ENCODE peak calls at places on chromosomes 13 and 19, in six cellular contexts. N, R, U, C, K and Q are unnamed samples.

GRCh38 chr19:11091343-11092153 is 2.3 kb downstream of the LDLR start:
- DNase-seq in U (peak; percentile 46), R (peak; percentile 30), C (peak; percentile 96), K (peak; percentile 43), N (peak; percentile 60), Q (no peak)

GRCh38 chr13:40452741-40453665 is 213.4 kb downstream of the FOXO1 start:
- DNase-seq in R (no peak), C (no peak), N (no peak), U (no peak), K (no peak), Q (no peak)

GRCh38 chr13:20270163-20270865 is 38.2 kb upstream of the GJB6 start:
- DNase-seq in K (no peak), C (no peak), N (no peak), U (no peak), R (no peak), Q (no peak)

GRCh38 chr13:25143693-25144092 is 28.4 kb downstream of the AMER2 start:
- DNase-seq in U (no peak), N (no peak), K (no peak), C (no peak), R (no peak), Q (no peak)

GRCh38 chr19:40549007-40549708 is 27.5 kb upstream of the SHKBP1 start:
- DNase-seq in N (peak; percentile 83), C (peak; percentile 11), K (peak; percentile 49), R (peak; percentile 84), U (peak; percentile 6), Q (peak; percentile 70)

GRCh38 chr19:3785938-3786824 is at the start of gene MATK:
- DNase-seq in R (peak; percentile 54), N (peak; percentile 38), C (no peak), U (no peak), K (no peak), Q (peak; percentile 43)

GRCh38 chr13:85313761-85314503 is 485.3 kb downstream of the SLITRK6 start:
- DNase-seq in N (no peak), C (no peak), U (no peak), K (peak; percentile 6), R (no peak), Q (no peak)

GRCh38 chr13:21676611-21677021 is 5.7 kb downstream of the FGF9 start:
- DNase-seq in C (no peak), N (peak; percentile 48), U (no peak), K (no peak), R (no peak), Q (peak; percentile 33)

GRCh38 chr13:28429685-28430290 is 65.1 kb downstream of the FLT1 start:
- DNase-seq in C (no peak), U (no peak), K (no peak), N (no peak), R (no peak), Q (no peak)

GRCh38 chr19:18417250-18418033 is 1.8 kb upstream of the SSBP4 start:
- DNase-seq in C (peak; percentile 63), N (peak; percentile 53), R (no peak), K (peak; percentile 68), U (no peak), Q (peak; percentile 47)

GRCh38 chr13:44814144-44814543 is 175.1 kb downstream of the NUFIP1 start:
- DNase-seq in K (no peak), U (no peak), C (no peak), N (no peak), R (no peak), Q (no peak)

GRCh38 chr13:31038834-31039552 is 106.5 kb downstream of the TEX26 start:
- DNase-seq in C (peak; percentile 58), N (peak; percentile 30), K (no peak), R (peak; percentile 29), U (no peak), Q (peak; percentile 33)

GRCh38 chr19:35753634-35754364 is 3.0 kb downstream of the HSPB6 start:
- DNase-seq in K (no peak), N (no peak), R (no peak), C (no peak), U (no peak), Q (no peak)